ENCODE peak calls at places on chromosomes 7 and 10, in four cellular contexts. B is neural progenitor cell, H is kidney glomerular epithelial cell, A is esophagus muscularis mucosa. F is an unnamed sample.

GRCh38 chr7:152313217-152313616 is 122.6 kb downstream of the KMT2C start:
- DNase-seq in A (no peak), B (no peak), H (no peak), F (no peak)

GRCh38 chr7:110386914-110387313 is 704.0 kb upstream of the LRRN3 start:
- DNase-seq in B (no peak), H (peak), A (no peak), F (peak)

GRCh38 chr10:16442914-16443313 is 6.1 kb downstream of the PTER start:
- DNase-seq in B (no peak), H (no peak), A (no peak), F (no peak)

GRCh38 chr10:22325272-22325947 is 4.5 kb downstream of the BMI1 start:
- DNase-seq in H (peak), A (no peak), B (peak), F (no peak)

GRCh38 chr7:134254311-134254710 is 62.4 kb downstream of the SLC35B4 start:
- DNase-seq in A (no peak), B (peak), H (no peak), F (no peak)

GRCh38 chr10:9243861-9244515 is 1189.5 kb downstream of the GATA3 start:
- DNase-seq in B (peak), A (no peak), H (no peak), F (no peak)

GRCh38 chr10:18449631-18450030 is 201.8 kb downstream of the NSUN6 start:
- DNase-seq in H (no peak), A (no peak), B (no peak), F (no peak)

GRCh38 chr7:80505900-80506500 is 5.9 kb downstream of the GNAT3 start:
- DNase-seq in H (no peak), B (no peak), A (no peak), F (no peak)

GRCh38 chr10:129780901-129781795 is 182.9 kb downstream of the EBF3 start:
- DNase-seq in B (no peak), H (no peak), A (no peak), F (no peak)

GRCh38 chr10:124035928-124036558 is 57.4 kb downstream of the CHST15 start:
- DNase-seq in A (no peak), B (no peak), H (no peak), F (no peak)

GRCh38 chr7:101816499-101817030 is 861 bp upstream of the CUX1 start:
- DNase-seq in H (no peak), A (no peak), B (peak), F (no peak)

GRCh38 chr7:86645174-86645566 is 1.5 kb downstream of the GRM3 start:
- DNase-seq in A (no peak), B (peak), H (no peak), F (no peak)

GRCh38 chr10:52259428-52259812 is 54.7 kb upstream of the DKK1 start:
- DNase-seq in B (no peak), H (no peak), A (no peak), F (no peak)

GRCh38 chr7:142870575-142871259 is 14.8 kb downstream of the TRPV6 start:
- DNase-seq in H (no peak), B (no peak), A (no peak), F (no peak)

GRCh38 chr7:102410918-102411317 is 14.8 kb downstream of the PRKRIP1 start:
- DNase-seq in H (no peak), B (no peak), A (no peak), F (no peak)

GRCh38 chr10:127123626-127124025 is 72.8 kb downstream of the INSYN2A start:
- DNase-seq in B (no peak), H (no peak), A (no peak), F (no peak)

GRCh38 chr10:7986851-7987250 is 67.6 kb upstream of the GATA3 start:
- DNase-seq in A (no peak), B (no peak), H (no peak), F (no peak)

GRCh38 chr7:128705891-128706333 is 33.2 kb upstream of the CALU start:
- DNase-seq in B (no peak), A (no peak), H (no peak), F (no peak)

GRCh38 chr7:1669954-1670893 is at the start of gene ELFN1:
- DNase-seq in H (no peak), A (no peak), B (peak), F (no peak)

GRCh38 chr7:123715198-123715597 is 33.6 kb downstream of the WASL start:
- DNase-seq in H (no peak), A (no peak), B (no peak), F (no peak)

GRCh38 chr7:6579446-6579845 is 2.2 kb downstream of the ZDHHC4 start:
- DNase-seq in B (no peak), A (no peak), H (no peak), F (no peak)

GRCh38 chr7:138267934-138268333 is 191.7 kb downstream of the AKR1D1 start:
- DNase-seq in B (no peak), H (no peak), A (no peak), F (no peak)

GRCh38 chr10:17143055-17143690 is 13.6 kb upstream of the CUBN start:
- DNase-seq in B (no peak), H (no peak), A (no peak), F (no peak)

GRCh38 chr7:157547611-157548010 is 210.8 kb downstream of the DNAJB6 start:
- DNase-seq in A (no peak), H (no peak), B (no peak), F (no peak)

GRCh38 chr10:1410469-1411395 is 326.6 kb downstream of the ADARB2 start:
- DNase-seq in A (peak), H (no peak), B (no peak), F (no peak)

GRCh38 chr7:158725506-158725800 is 20.8 kb upstream of the NCAPG2 start:
- DNase-seq in H (no peak), B (no peak), A (no peak), F (no peak)

GRCh38 chr10:103612462-103613365 is 119.2 kb downstream of the NEURL1 start:
- DNase-seq in H (no peak), B (no peak), A (no peak), F (no peak)

F was measured in epithelial cell of proximal tubule.